ENCODE peak calls at places on chromosome 5, in four cellular contexts. D, R, C and M are unnamed samples.

GRCh38 chr5:139908749-139909148 is 113.1 kb downstream of the PSD2 start:
- DNase-seq in D (no peak), R (no peak), C (no peak), M (peak; percentile 28)

GRCh38 chr5:172450861-172451695 is 3.2 kb downstream of the SH3PXD2B start:
- DNase-seq in D (no peak), R (peak; percentile 25), C (peak; percentile 22), M (peak; percentile 36)

GRCh38 chr5:157214399-157214798 is 33.8 kb downstream of the ITK start:
- DNase-seq in D (no peak), R (no peak), C (no peak), M (no peak)

GRCh38 chr5:172758077-172758835 is 12.7 kb downstream of the DUSP1 start:
- DNase-seq in D (no peak), R (no peak), C (no peak), M (no peak)

GRCh38 chr5:104096451-104096850 is 533.9 kb upstream of the NUDT12 start:
- DNase-seq in D (no peak), R (no peak), C (no peak), M (no peak)

GRCh38 chr5:124193371-124193789 is 553.1 kb downstream of the ZNF608 start:
- DNase-seq in D (no peak), R (no peak), C (no peak), M (no peak)

GRCh38 chr5:36667826-36668225 is 61.4 kb downstream of the SLC1A3 start:
- DNase-seq in D (no peak), R (no peak), C (no peak), M (no peak)

GRCh38 chr5:163504091-163504931 is 1.1 kb upstream of the MAT2B start:
- DNase-seq in D (peak; percentile 70), R (no peak), C (peak; percentile 71), M (peak; percentile 44)

GRCh38 chr5:157197088-157197487 is 16.4 kb downstream of the ITK start:
- DNase-seq in D (no peak), R (no peak), C (peak; percentile 64), M (no peak)

GRCh38 chr5:134581241-134581981 is 51.2 kb downstream of the SAR1B start:
- DNase-seq in D (no peak), R (no peak), C (no peak), M (no peak)

GRCh38 chr5:926416-927171 is 33.9 kb downstream of the TRIP13 start:
- DNase-seq in D (no peak), R (no peak), C (no peak), M (no peak)

GRCh38 chr5:128144491-128144890 is 60.9 kb downstream of the SLC12A2 start:
- DNase-seq in D (no peak), R (no peak), C (no peak), M (no peak)

GRCh38 chr5:149837680-149838269 is 106.8 kb downstream of the PDE6A start:
- DNase-seq in D (no peak), R (no peak), C (peak; percentile 16), M (peak; percentile 64)

GRCh38 chr5:113692466-113693204 is 179.1 kb downstream of the YTHDC2 start:
- DNase-seq in D (no peak), R (no peak), C (no peak), M (no peak)

GRCh38 chr5:80238778-80239679 is 16.8 kb downstream of the SERINC5 start:
- DNase-seq in D (peak; percentile 47), R (no peak), C (no peak), M (no peak)

GRCh38 chr5:139150359-139150999 is 47.7 kb downstream of the SIL1 start:
- DNase-seq in D (no peak), R (no peak), C (no peak), M (no peak)

GRCh38 chr5:1067141-1068121 is 44.4 kb downstream of the SLC12A7 start:
- DNase-seq in D (no peak), R (no peak), C (no peak), M (no peak)

GRCh38 chr5:62475072-62475471 is 62.5 kb downstream of the IPO11 start:
- DNase-seq in D (no peak), R (no peak), C (no peak), M (no peak)

GRCh38 chr5:32572778-32573480 is 12.4 kb upstream of the SUB1 start:
- DNase-seq in D (no peak), R (no peak), C (peak; percentile 44), M (no peak)

GRCh38 chr5:10632110-10632903 is 68.4 kb downstream of the ANKRD33B start:
- DNase-seq in D (no peak), R (peak; percentile 22), C (no peak), M (no peak)

GRCh38 chr5:143002459-143003327 is 232.5 kb downstream of the ARHGAP26 start:
- DNase-seq in D (no peak), R (no peak), C (peak; percentile 80), M (peak; percentile 23)

GRCh38 chr5:72938206-72938605 is 17.6 kb upstream of the FCHO2 start:
- DNase-seq in D (no peak), R (no peak), C (no peak), M (no peak)

GRCh38 chr5:67249590-67249895 is 52.9 kb upstream of the CD180 start:
- DNase-seq in D (no peak), R (no peak), C (no peak), M (no peak)

GRCh38 chr5:67770431-67771025 is 445.0 kb upstream of the PIK3R1 start:
- DNase-seq in D (no peak), R (no peak), C (peak; percentile 9), M (no peak)

GRCh38 chr5:175867587-175868347 is 3.6 kb upstream of the CPLX2 start:
- DNase-seq in D (no peak), R (no peak), C (no peak), M (peak; percentile 88)